ENCODE peak calls at places on chromosome 19, in six cellular contexts. One of them, this sample, is unnamed.
A peak's percentile ranks its signal among the peaks of the same experiment; 100 is the strongest.

GRCh38 chr19:5691205-5691929 is 1.3 kb downstream of the RPL36 start:
- DNase-seq in GM12878: no peak
- DNase-seq in GM12891: no peak
- DNase-seq in H1: no peak
- DNase-seq in K562: peak; percentile 62
- DNase-seq in HepG2: no peak
- DNase-seq in this sample: no peak

GRCh38 chr19:54470991-54471782 is 1.9 kb downstream of the CDC42EP5 start:
- DNase-seq in GM12878: no peak
- DNase-seq in GM12891: no peak
- DNase-seq in H1: no peak
- DNase-seq in K562: no peak
- DNase-seq in HepG2: no peak
- DNase-seq in this sample: no peak

GRCh38 chr19:7636317-7636690 is 606 bp upstream of the STXBP2 start:
- DNase-seq in GM12878: no peak
- DNase-seq in GM12891: no peak
- DNase-seq in H1: no peak
- DNase-seq in K562: no peak
- DNase-seq in HepG2: no peak
- DNase-seq in this sample: no peak

GRCh38 chr19:2722541-2723344 is 1.6 kb upstream of the DIRAS1 start:
- DNase-seq in GM12878: no peak
- DNase-seq in GM12891: no peak
- DNase-seq in H1: no peak
- DNase-seq in K562: peak; percentile 60
- DNase-seq in HepG2: no peak
- DNase-seq in this sample: peak; percentile 27

GRCh38 chr19:49133621-49134454 is 14.5 kb downstream of the PPFIA3 start:
- DNase-seq in GM12878: no peak
- DNase-seq in GM12891: no peak
- DNase-seq in H1: no peak
- DNase-seq in K562: peak; percentile 70
- DNase-seq in HepG2: no peak
- DNase-seq in this sample: no peak

GRCh38 chr19:7223429-7223828 is 70.8 kb downstream of the INSR start:
- DNase-seq in GM12878: no peak
- DNase-seq in GM12891: no peak
- DNase-seq in H1: no peak
- DNase-seq in K562: no peak
- DNase-seq in HepG2: no peak
- DNase-seq in this sample: no peak

GRCh38 chr19:10228393-10228792 is 2.7 kb downstream of the S1PR2 start:
- DNase-seq in GM12878: no peak
- DNase-seq in GM12891: no peak
- DNase-seq in H1: no peak
- DNase-seq in K562: no peak
- DNase-seq in HepG2: no peak
- DNase-seq in this sample: no peak

GRCh38 chr19:3536429-3537100 is 2.4 kb upstream of the TEKTIP1 start:
- DNase-seq in GM12878: no peak
- DNase-seq in GM12891: no peak
- DNase-seq in H1: no peak
- DNase-seq in K562: no peak
- DNase-seq in HepG2: no peak
- DNase-seq in this sample: no peak

GRCh38 chr19:34224996-34225658 is 29.2 kb upstream of the GARRE1 start:
- DNase-seq in GM12878: no peak
- DNase-seq in GM12891: no peak
- DNase-seq in H1: no peak
- DNase-seq in K562: no peak
- DNase-seq in HepG2: no peak
- DNase-seq in this sample: no peak

GRCh38 chr19:6423499-6424189 is 967 bp downstream of the KHSRP start:
- DNase-seq in GM12878: no peak
- DNase-seq in GM12891: no peak
- DNase-seq in H1: no peak
- DNase-seq in K562: peak; percentile 46
- DNase-seq in HepG2: peak; percentile 49
- DNase-seq in this sample: no peak

GRCh38 chr19:34316741-34317241 is 48.2 kb upstream of the GPI start:
- DNase-seq in GM12878: no peak
- DNase-seq in GM12891: no peak
- DNase-seq in H1: no peak
- DNase-seq in K562: peak; percentile 48
- DNase-seq in HepG2: no peak
- DNase-seq in this sample: no peak

GRCh38 chr19:53112286-53112685 is 9.1 kb upstream of the ZNF160 start:
- DNase-seq in GM12878: no peak
- DNase-seq in GM12891: no peak
- DNase-seq in H1: no peak
- DNase-seq in K562: no peak
- DNase-seq in HepG2: no peak
- DNase-seq in this sample: no peak

GRCh38 chr19:9178901-9179300 is at the start of gene OR7D2:
- DNase-seq in GM12878: no peak
- DNase-seq in GM12891: no peak
- DNase-seq in H1: no peak
- DNase-seq in K562: no peak
- DNase-seq in HepG2: no peak
- DNase-seq in this sample: no peak

GRCh38 chr19:10830370-10830769 is 5.6 kb downstream of the TMED1 start:
- DNase-seq in GM12878: no peak
- DNase-seq in GM12891: no peak
- DNase-seq in H1: no peak
- DNase-seq in K562: no peak
- DNase-seq in HepG2: no peak
- DNase-seq in this sample: no peak

GRCh38 chr19:54364775-54365257 is at the start of gene LAIR1:
- DNase-seq in GM12878: no peak
- DNase-seq in GM12891: no peak
- DNase-seq in H1: no peak
- DNase-seq in K562: no peak
- DNase-seq in HepG2: no peak
- DNase-seq in this sample: no peak

GRCh38 chr19:33802801-33803200 is 6.1 kb downstream of the KCTD15 start:
- DNase-seq in GM12878: no peak
- DNase-seq in GM12891: no peak
- DNase-seq in H1: no peak
- DNase-seq in K562: no peak
- DNase-seq in HepG2: no peak
- DNase-seq in this sample: no peak

GRCh38 chr19:10812902-10813404 is 23.1 kb downstream of the TMED1 start:
- DNase-seq in GM12878: no peak
- DNase-seq in GM12891: no peak
- DNase-seq in H1: no peak
- DNase-seq in K562: peak; percentile 80
- DNase-seq in HepG2: no peak
- DNase-seq in this sample: no peak

GRCh38 chr19:28522545-28522922 is 690.4 kb downstream of the UQCRFS1 start:
- DNase-seq in GM12878: no peak
- DNase-seq in GM12891: no peak
- DNase-seq in H1: no peak
- DNase-seq in K562: peak; percentile 67
- DNase-seq in HepG2: no peak
- DNase-seq in this sample: no peak

GRCh38 chr19:38734426-38735256 is 9.6 kb downstream of the CAPN12 start:
- DNase-seq in GM12878: peak; percentile 25
- DNase-seq in GM12891: no peak
- DNase-seq in H1: no peak
- DNase-seq in K562: no peak
- DNase-seq in HepG2: no peak
- DNase-seq in this sample: no peak

GRCh38 chr19:42563352-42564210 is 31.1 kb downstream of the CEACAM8 start:
- DNase-seq in GM12878: no peak
- DNase-seq in GM12891: peak; percentile 33
- DNase-seq in H1: no peak
- DNase-seq in K562: peak; percentile 66
- DNase-seq in HepG2: peak; percentile 39
- DNase-seq in this sample: no peak

GRCh38 chr19:3048190-3048533 is 14.1 kb downstream of the TLE5 start:
- DNase-seq in GM12878: no peak
- DNase-seq in GM12891: no peak
- DNase-seq in H1: no peak
- DNase-seq in K562: no peak
- DNase-seq in HepG2: no peak
- DNase-seq in this sample: no peak

GRCh38 chr19:47776568-47776967 is 1.9 kb upstream of the SELENOW start:
- DNase-seq in GM12878: no peak
- DNase-seq in GM12891: no peak
- DNase-seq in H1: no peak
- DNase-seq in K562: no peak
- DNase-seq in HepG2: peak; percentile 77
- DNase-seq in this sample: no peak

GRCh38 chr19:47780215-47780551 is 1.7 kb downstream of the SELENOW start:
- DNase-seq in GM12878: no peak
- DNase-seq in GM12891: no peak
- DNase-seq in H1: no peak
- DNase-seq in K562: peak; percentile 9
- DNase-seq in HepG2: no peak
- DNase-seq in this sample: no peak

GRCh38 chr19:47779524-47780214 is 1.2 kb downstream of the SELENOW start:
- DNase-seq in GM12878: no peak
- DNase-seq in GM12891: no peak
- DNase-seq in H1: no peak
- DNase-seq in K562: peak; percentile 17
- DNase-seq in HepG2: no peak
- DNase-seq in this sample: no peak

GRCh38 chr19:47778954-47779351 is 450 bp downstream of the SELENOW start:
- DNase-seq in GM12878: no peak
- DNase-seq in GM12891: no peak
- DNase-seq in H1: no peak
- DNase-seq in K562: no peak
- DNase-seq in HepG2: no peak
- DNase-seq in this sample: no peak

GRCh38 chr19:47778089-47778953 is at the start of gene SELENOW:
- DNase-seq in GM12878: peak; percentile 31
- DNase-seq in GM12891: peak; percentile 98
- DNase-seq in H1: peak; percentile 46
- DNase-seq in K562: peak; percentile 91
- DNase-seq in HepG2: peak; percentile 47
- DNase-seq in this sample: peak; percentile 97
- TF ChIP-seq POLR2AphosphoS5 in GM12878: peak; percentile 97
- TF ChIP-seq POLR2AphosphoS5 in GM12891: peak; percentile 94
- TF ChIP-seq POLR2AphosphoS5 in H1: peak; percentile 95
- TF ChIP-seq POLR2AphosphoS5 in K562: peak; percentile 76
- TF ChIP-seq POLR2AphosphoS5 in HepG2: peak; percentile 93
- TF ChIP-seq POLR2AphosphoS5 in this sample: peak; percentile 90

DNA sequence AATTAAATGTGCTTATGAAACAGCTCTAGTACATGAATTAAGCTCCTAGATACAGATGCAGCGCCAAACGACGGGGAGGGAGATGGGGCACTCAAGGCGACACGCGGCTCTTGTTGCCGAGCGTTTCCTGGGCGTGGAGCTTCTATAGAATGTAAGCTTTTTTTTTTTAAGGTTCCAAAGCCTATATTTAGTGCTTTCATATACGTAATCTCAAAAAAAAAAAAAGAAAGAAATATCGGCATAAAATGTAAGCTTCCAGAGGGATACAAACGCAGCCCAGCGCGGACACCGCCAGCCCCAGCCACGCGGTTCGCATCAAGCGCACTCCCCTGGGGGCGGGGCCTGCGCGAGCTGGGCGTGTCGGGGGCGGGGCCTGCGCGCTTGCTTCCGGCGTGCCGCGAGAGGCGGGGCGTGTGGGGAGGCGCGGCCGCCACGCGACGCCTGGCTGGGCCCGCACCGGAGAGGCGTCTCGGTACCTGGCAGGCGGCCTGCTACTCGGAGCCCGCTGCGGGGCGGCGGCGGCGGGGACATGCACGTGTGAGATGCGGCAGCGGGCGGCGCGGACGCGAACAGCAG is at the start of gene URI1:
- DNase-seq in GM12878: no peak
- DNase-seq in GM12891: peak; percentile 84
- DNase-seq in H1: peak; percentile 36
- DNase-seq in K562: peak; percentile 95
- DNase-seq in HepG2: peak; percentile 67
- DNase-seq in this sample: peak; percentile 80
- TF ChIP-seq POLR2A in GM12878: peak; percentile 78
- TF ChIP-seq POLR2A in GM12891: peak; percentile 37
- TF ChIP-seq POLR2A in H1: no peak
- TF ChIP-seq POLR2A in K562: peak; percentile 76
- TF ChIP-seq POLR2A in HepG2: no peak
- TF ChIP-seq POLR2A in this sample: peak; percentile 70

GRCh38 chr19:12496480-12496879 is 11.9 kb upstream of the ZNF709 start:
- DNase-seq in GM12878: no peak
- DNase-seq in GM12891: no peak
- DNase-seq in H1: no peak
- DNase-seq in K562: no peak
- DNase-seq in HepG2: no peak
- DNase-seq in this sample: no peak
- TF ChIP-seq TAF1 in GM12878: no peak
- TF ChIP-seq TAF1 in GM12891: no peak
- TF ChIP-seq TAF1 in H1: no peak
- TF ChIP-seq TAF1 in K562: no peak
- TF ChIP-seq TAF1 in HepG2: no peak
- TF ChIP-seq TAF1 in this sample: no peak

DNA sequence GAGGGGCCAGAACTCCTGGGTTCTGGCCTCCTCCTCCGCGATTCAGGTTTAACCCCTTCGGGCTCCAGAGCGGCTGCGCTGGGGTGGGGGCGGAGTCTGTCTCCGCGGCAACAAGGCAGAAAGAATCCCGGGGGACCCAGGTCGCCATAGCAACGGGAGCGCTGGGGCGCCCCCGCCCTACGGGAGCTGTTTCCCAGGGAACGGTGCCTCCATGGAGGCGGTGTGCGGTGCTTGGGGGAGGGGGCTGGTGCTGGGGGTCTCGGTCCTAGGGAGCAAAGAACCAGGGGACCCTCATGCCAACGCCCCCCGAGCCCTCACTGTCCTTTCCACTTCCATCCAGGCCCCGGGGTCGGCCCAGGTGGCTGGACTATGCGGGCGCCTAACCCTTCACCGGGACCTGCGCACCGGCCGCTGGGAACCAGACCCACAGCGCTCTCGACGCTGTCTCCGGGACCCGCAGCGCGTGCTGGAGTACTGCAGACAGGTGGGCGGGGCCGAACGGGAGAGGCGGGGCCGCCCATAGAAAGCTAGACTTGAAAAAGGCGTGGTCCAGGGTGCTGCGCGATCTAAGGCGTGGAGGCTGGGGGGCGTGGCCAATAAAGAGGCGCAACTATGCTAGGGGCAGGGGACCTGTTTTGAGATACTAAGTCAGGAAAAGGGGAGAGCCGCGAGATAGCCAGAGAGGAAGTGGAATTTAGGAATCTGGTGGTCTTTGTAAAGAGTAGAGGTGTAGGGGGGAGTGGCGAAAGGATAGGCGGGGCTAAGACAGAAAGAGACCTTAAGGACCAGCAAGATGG is 1.2 kb downstream of the APLP1 start:
- DNase-seq in GM12878: no peak
- DNase-seq in GM12891: peak; percentile 87
- DNase-seq in H1: peak; percentile 82
- DNase-seq in K562: peak; percentile 89
- DNase-seq in HepG2: peak; percentile 41
- DNase-seq in this sample: peak; percentile 68
- TF ChIP-seq POLR2AphosphoS5 in GM12878: no peak
- TF ChIP-seq POLR2AphosphoS5 in GM12891: no peak
- TF ChIP-seq POLR2AphosphoS5 in H1: no peak
- TF ChIP-seq POLR2AphosphoS5 in K562: no peak
- TF ChIP-seq POLR2AphosphoS5 in HepG2: no peak
- TF ChIP-seq POLR2AphosphoS5 in this sample: no peak

GRCh38 chr19:51478381-51479285 is at the start of gene CEACAM18:
- DNase-seq in GM12878: no peak
- DNase-seq in GM12891: no peak
- DNase-seq in H1: no peak
- DNase-seq in K562: peak; percentile 32
- DNase-seq in HepG2: no peak
- DNase-seq in this sample: no peak
- TF ChIP-seq POLR2A in GM12878: no peak
- TF ChIP-seq POLR2A in GM12891: no peak
- TF ChIP-seq POLR2A in H1: no peak
- TF ChIP-seq POLR2A in K562: no peak
- TF ChIP-seq POLR2A in HepG2: no peak
- TF ChIP-seq POLR2A in this sample: no peak

This sample was measured in GM12892.